ENCODE peak calls at places on chromosomes 1 and 21, in four cellular contexts. Q is mucosa of descending colon, O is NCI-H748 treated with DMSO at 0.1 percent for 48 hours, T is C1 segment of cervical spinal cord. K is an unnamed sample.

GRCh38 chr1:93521618-93522017 is 73.7 kb downstream of the FNBP1L start:
- DNase-seq in Q (no peak), O (no peak), T (no peak), K (no peak)

GRCh38 chr1:111334169-111334568 is 43.5 kb downstream of the CHIA start:
- DNase-seq in Q (peak; percentile 39), O (no peak), T (no peak), K (no peak)

GRCh38 chr21:34889287-34889536 is 159.9 kb downstream of the RUNX1 start:
- DNase-seq in Q (peak; percentile 63), O (no peak), T (no peak), K (no peak)

GRCh38 chr1:208004851-208005250 is 93.9 kb upstream of the CD34 start:
- DNase-seq in Q (no peak), O (no peak), T (no peak), K (no peak)

GRCh38 chr21:27807596-27807995 is 840.7 kb upstream of the ADAMTS5 start:
- DNase-seq in Q (no peak), O (no peak), T (no peak), K (no peak)

GRCh38 chr1:55931272-55931940 is 648.0 kb downstream of the PLPP3 start:
- DNase-seq in Q (peak; percentile 10), O (no peak), T (no peak), K (no peak)

GRCh38 chr21:33479679-33480480 is at the start of gene TMEM50B:
- DNase-seq in Q (peak; percentile 97), O (peak; percentile 87), T (peak; percentile 94), K (peak; percentile 98)

GRCh38 chr1:183291802-183292515 is 105.9 kb downstream of the LAMC2 start:
- DNase-seq in Q (no peak), O (no peak), T (no peak), K (no peak)

GRCh38 chr1:198122693-198123092 is 34.1 kb upstream of the NEK7 start:
- DNase-seq in Q (no peak), O (no peak), T (no peak), K (no peak)

GRCh38 chr1:227729144-227729880 is 5.8 kb downstream of the JMJD4 start:
- DNase-seq in Q (no peak), O (no peak), T (no peak), K (no peak)

GRCh38 chr1:248837045-248837793 is 805 bp upstream of the ZNF672 start:
- DNase-seq in Q (peak; percentile 58), O (no peak), T (no peak), K (no peak)

GRCh38 chr1:182841368-182841988 is 2.3 kb downstream of the DHX9 start:
- DNase-seq in Q (no peak), O (no peak), T (no peak), K (no peak)

GRCh38 chr1:117541003-117541402 is 64.8 kb upstream of the TENT5C start:
- DNase-seq in Q (no peak), O (no peak), T (no peak), K (no peak)

GRCh38 chr1:234408757-234409156 is 35.5 kb downstream of the COA6 start:
- DNase-seq in Q (no peak), O (no peak), T (no peak), K (no peak)

GRCh38 chr1:1163538-1164070 is 10.1 kb upstream of the TTLL10 start:
- DNase-seq in Q (no peak), O (no peak), T (no peak), K (no peak)